ENCODE peak calls at places on chromosomes 16 and 17, in eight cellular contexts. M is Panc1, N is GM23338, S is cardiac muscle cell, Z is stomach, L is dorsolateral prefrontal cortex, W is A549, J is endothelial cell of umbilical vein. I is an unnamed sample.

GRCh38 chr16:10992797-10993196 is 48.4 kb downstream of the CLEC16A start:
- DNase-seq in M (peak), N (peak), S (no peak), Z (peak), L (no peak), W (peak), J (peak), I (no peak)

GRCh38 chr17:69820881-69821473 is 254.0 kb upstream of the KCNJ16 start:
- DNase-seq in M (no peak), N (no peak), S (no peak), Z (no peak), L (no peak), W (no peak), J (no peak), I (no peak)

GRCh38 chr16:84084570-84085270 is 32.0 kb downstream of the MBTPS1 start:
- DNase-seq in M (peak), N (peak), S (peak), Z (peak), L (no peak), W (peak), J (peak), I (peak)

GRCh38 chr17:62923515-62924150 is 42.4 kb upstream of the TANC2 start:
- DNase-seq in M (no peak), N (no peak), S (no peak), Z (no peak), L (no peak), W (no peak), J (no peak), I (no peak)

GRCh38 chr16:10080031-10080772 is 102.0 kb downstream of the GRIN2A start:
- DNase-seq in M (peak), N (no peak), S (peak), Z (peak), L (peak), W (no peak), J (peak), I (peak)

GRCh38 chr16:41439-42068 is 11.9 kb downstream of the POLR3K start:
- DNase-seq in M (no peak), N (no peak), S (no peak), Z (no peak), L (no peak), W (no peak), J (no peak), I (no peak)

GRCh38 chr16:23448392-23448791 is 4.6 kb downstream of the COG7 start:
- DNase-seq in M (no peak), N (no peak), S (no peak), Z (no peak), L (no peak), W (no peak), J (no peak), I (no peak)

GRCh38 chr17:50221500-50222480 is 20.4 kb upstream of the COL1A1 start:
- DNase-seq in M (no peak), N (no peak), S (no peak), Z (no peak), L (no peak), W (no peak), J (no peak), I (peak)

GRCh38 chr16:30989469-30990047 is 4.6 kb downstream of the HSD3B7 start:
- DNase-seq in M (no peak), N (no peak), S (no peak), Z (no peak), L (no peak), W (no peak), J (no peak), I (no peak)

GRCh38 chr16:1398826-1399581 is 15.5 kb downstream of the UNKL start:
- DNase-seq in M (no peak), N (no peak), S (no peak), Z (no peak), L (no peak), W (no peak), J (no peak), I (no peak)

GRCh38 chr17:5584383-5584951 is at the start of gene NLRP1:
- DNase-seq in M (no peak), N (peak), S (peak), Z (peak), L (peak), W (no peak), J (peak), I (peak)

GRCh38 chr17:10217916-10218315 is 19.5 kb upstream of the GAS7 start:
- DNase-seq in M (no peak), N (no peak), S (no peak), Z (no peak), L (no peak), W (no peak), J (no peak), I (no peak)

GRCh38 chr16:72284042-72284789 is 112.3 kb upstream of the PMFBP1 start:
- DNase-seq in M (no peak), N (no peak), S (no peak), Z (no peak), L (no peak), W (no peak), J (no peak), I (no peak)

GRCh38 chr17:20121359-20122235 is 112.4 kb downstream of the SPECC1 start:
- DNase-seq in M (peak), N (peak), S (peak), Z (peak), L (peak), W (peak), J (peak), I (peak)

GRCh38 chr17:11885051-11885450 is 112.2 kb downstream of the ZNF18 start:
- DNase-seq in M (no peak), N (no peak), S (no peak), Z (no peak), L (no peak), W (no peak), J (no peak), I (no peak)

GRCh38 chr17:81427446-81428120 is 32.3 kb downstream of the BAHCC1 start:
- DNase-seq in M (no peak), N (no peak), S (no peak), Z (peak), L (peak), W (no peak), J (no peak), I (peak)

DNA sequence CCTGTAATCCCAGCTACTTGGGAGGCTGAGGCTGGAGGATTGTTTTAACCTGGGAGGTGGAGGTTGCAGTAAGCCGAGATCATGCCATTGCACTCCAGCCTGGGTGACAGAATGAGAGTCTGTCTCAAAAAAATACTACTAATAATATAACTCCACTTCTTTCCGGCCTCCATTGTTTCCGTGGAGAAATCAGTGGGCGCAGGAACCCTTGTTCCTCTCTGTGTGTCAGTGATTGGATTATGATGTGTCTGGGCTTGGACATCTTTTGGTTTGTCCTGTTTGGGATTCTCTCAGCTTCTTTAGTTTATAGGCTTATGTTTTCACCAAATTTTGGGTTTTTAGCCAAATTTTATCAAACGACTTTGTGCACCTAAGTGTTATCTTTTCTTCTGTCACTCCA is 36.8 kb downstream of the ACSF3 start:
- DNase-seq in M (no peak), N (no peak), S (no peak), Z (no peak), L (no peak), W (no peak), J (no peak), I (no peak)
- H3K27ac ChIP-seq in M (no peak), N (no peak), S (no peak), Z (no peak), L (no peak), W (no peak), J (no peak), I (no peak)

GRCh38 chr17:18065546-18065945 is 22.2 kb upstream of the DRG2 start:
- DNase-seq in M (no peak), N (no peak), S (no peak), Z (no peak), L (no peak), W (no peak), J (no peak), I (no peak)

GRCh38 chr17:18066866-18067265 is 20.9 kb upstream of the DRG2 start:
- DNase-seq in M (no peak), N (no peak), S (no peak), Z (no peak), L (no peak), W (no peak), J (no peak), I (no peak)

GRCh38 chr17:18059283-18059682 is 20.1 kb downstream of the GID4 start:
- DNase-seq in M (no peak), N (no peak), S (no peak), Z (no peak), L (no peak), W (no peak), J (no peak), I (no peak)

GRCh38 chr17:18069101-18069500 is 18.6 kb upstream of the DRG2 start:
- DNase-seq in M (no peak), N (no peak), S (no peak), Z (no peak), L (no peak), W (no peak), J (no peak), I (no peak)

GRCh38 chr17:18064053-18064452 is 23.7 kb upstream of the DRG2 start:
- DNase-seq in M (no peak), N (no peak), S (no peak), Z (no peak), L (no peak), W (no peak), J (no peak), I (peak)
- TF ChIP-seq CTCF in M (no peak), N (no peak), S (no peak), Z (no peak), L (no peak), W (no peak), J (no peak), I (peak)

GRCh38 chr16:6642271-6642670 is 690.4 kb upstream of the RBFOX1 start:
- DNase-seq in M (no peak), N (peak), S (no peak), Z (no peak), L (no peak), W (no peak), J (no peak), I (no peak)
- H3K27ac ChIP-seq in M (no peak), N (no peak), S (no peak), Z (no peak), L (no peak), W (no peak), J (no peak), I (no peak)

DNA sequence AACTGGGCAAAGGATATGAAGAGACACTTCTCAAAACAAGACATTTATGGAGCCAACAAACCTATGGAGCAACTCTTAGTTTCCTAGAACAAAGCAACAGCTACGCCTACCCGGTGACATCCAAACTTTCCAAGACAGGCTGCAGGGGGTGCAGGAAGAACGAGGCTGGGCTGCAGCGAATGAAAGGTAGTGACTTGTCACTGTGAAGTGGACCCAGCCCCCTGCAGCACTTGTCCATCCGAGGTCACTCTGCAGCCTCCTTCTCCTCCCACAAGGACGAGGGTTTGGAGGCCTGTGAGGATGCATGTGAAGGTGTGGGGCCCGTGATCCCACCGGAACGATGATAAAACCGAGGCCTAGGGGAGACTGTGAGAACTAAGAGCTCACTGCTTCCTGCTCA is 192.6 kb upstream of the RPL38 start:
- DNase-seq in M (no peak), N (no peak), S (no peak), Z (no peak), L (no peak), W (no peak), J (no peak), I (no peak)
- TF ChIP-seq CTCF in M (no peak), N (no peak), S (no peak), Z (no peak), L (no peak), W (no peak), J (no peak), I (no peak)

DNA sequence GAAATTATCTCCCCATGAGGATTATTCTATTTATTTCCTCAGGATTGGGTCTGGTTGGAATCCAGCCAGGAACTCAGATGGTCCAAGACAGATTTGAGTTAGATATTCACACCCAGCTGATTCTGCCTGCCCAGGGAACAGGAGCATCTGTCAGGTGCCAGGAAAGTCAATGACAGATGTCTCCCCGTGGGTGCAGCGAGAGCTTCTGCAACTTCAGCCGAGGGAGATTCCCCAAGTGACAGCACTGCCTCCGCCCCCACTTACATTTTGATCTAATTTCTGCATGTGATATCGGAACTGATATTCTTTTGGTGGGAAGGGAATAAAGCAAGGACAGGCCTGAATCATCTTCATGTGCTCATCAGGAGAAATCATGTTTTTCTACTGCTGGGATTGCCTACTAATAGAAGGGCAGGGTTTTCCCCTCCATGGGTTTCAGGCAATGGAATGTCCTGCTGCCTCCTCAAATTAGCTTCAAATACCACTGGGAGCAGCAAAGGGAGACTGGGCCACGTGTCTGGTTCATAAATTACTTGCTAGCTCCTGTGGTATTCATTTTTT is 15.7 kb upstream of the DHX8 start:
- DNase-seq in M (no peak), N (no peak), S (no peak), Z (no peak), L (peak), W (no peak), J (no peak), I (no peak)
- H3K27ac ChIP-seq in M (no peak), N (no peak), S (no peak), Z (peak), L (no peak), W (peak), J (no peak), I (peak)

GRCh38 chr16:66099261-66099660 is 267.2 kb upstream of the CDH5 start:
- DNase-seq in M (no peak), N (no peak), S (no peak), Z (no peak), L (no peak), W (no peak), J (no peak), I (no peak)

GRCh38 chr16:66091462-66091861 is 275.0 kb upstream of the CDH5 start:
- DNase-seq in M (no peak), N (no peak), S (no peak), Z (no peak), L (no peak), W (no peak), J (no peak), I (no peak)

GRCh38 chr16:66093217-66093616 is 273.3 kb upstream of the CDH5 start:
- DNase-seq in M (no peak), N (no peak), S (no peak), Z (no peak), L (no peak), W (no peak), J (no peak), I (no peak)

GRCh38 chr16:66097746-66098145 is 268.7 kb upstream of the CDH5 start:
- DNase-seq in M (no peak), N (no peak), S (no peak), Z (no peak), L (no peak), W (no peak), J (no peak), I (no peak)

GRCh38 chr16:66095676-66096075 is 270.8 kb upstream of the CDH5 start:
- DNase-seq in M (no peak), N (peak), S (no peak), Z (no peak), L (no peak), W (no peak), J (no peak), I (no peak)
- TF ChIP-seq CTCF in M (peak), N (peak), S (peak), Z (no peak), L (no peak), W (no peak), J (no peak), I (no peak)

GRCh38 chr17:58083491-58084316 is 485 bp downstream of the DYNLL2 start:
- DNase-seq in M (no peak), N (peak), S (peak), Z (peak), L (peak), W (peak), J (peak), I (peak)

GRCh38 chr17:58086953-58087352 is 3.7 kb downstream of the DYNLL2 start:
- DNase-seq in M (no peak), N (no peak), S (no peak), Z (no peak), L (no peak), W (no peak), J (no peak), I (no peak)

GRCh38 chr17:58082870-58083490 is at the start of gene DYNLL2:
- DNase-seq in M (peak), N (peak), S (peak), Z (peak), L (peak), W (peak), J (peak), I (peak)

GRCh38 chr17:58084317-58084981 is 1.2 kb downstream of the DYNLL2 start:
- DNase-seq in M (no peak), N (peak), S (peak), Z (peak), L (no peak), W (peak), J (peak), I (peak)

GRCh38 chr17:58085039-58085715 is 2.0 kb downstream of the DYNLL2 start:
- DNase-seq in M (no peak), N (no peak), S (no peak), Z (no peak), L (no peak), W (no peak), J (no peak), I (no peak)
- H3K27ac ChIP-seq in M (no peak), N (no peak), S (no peak), Z (peak), L (no peak), W (no peak), J (no peak), I (peak)

GRCh38 chr17:1762906-1763829 is 1.3 kb downstream of the SERPINF1 start:
- DNase-seq in M (no peak), N (peak), S (no peak), Z (no peak), L (no peak), W (no peak), J (no peak), I (peak)
- TF ChIP-seq CTCF in M (no peak), N (no peak), S (no peak), Z (no peak), L (no peak), W (no peak), J (no peak), I (no peak)

DNA sequence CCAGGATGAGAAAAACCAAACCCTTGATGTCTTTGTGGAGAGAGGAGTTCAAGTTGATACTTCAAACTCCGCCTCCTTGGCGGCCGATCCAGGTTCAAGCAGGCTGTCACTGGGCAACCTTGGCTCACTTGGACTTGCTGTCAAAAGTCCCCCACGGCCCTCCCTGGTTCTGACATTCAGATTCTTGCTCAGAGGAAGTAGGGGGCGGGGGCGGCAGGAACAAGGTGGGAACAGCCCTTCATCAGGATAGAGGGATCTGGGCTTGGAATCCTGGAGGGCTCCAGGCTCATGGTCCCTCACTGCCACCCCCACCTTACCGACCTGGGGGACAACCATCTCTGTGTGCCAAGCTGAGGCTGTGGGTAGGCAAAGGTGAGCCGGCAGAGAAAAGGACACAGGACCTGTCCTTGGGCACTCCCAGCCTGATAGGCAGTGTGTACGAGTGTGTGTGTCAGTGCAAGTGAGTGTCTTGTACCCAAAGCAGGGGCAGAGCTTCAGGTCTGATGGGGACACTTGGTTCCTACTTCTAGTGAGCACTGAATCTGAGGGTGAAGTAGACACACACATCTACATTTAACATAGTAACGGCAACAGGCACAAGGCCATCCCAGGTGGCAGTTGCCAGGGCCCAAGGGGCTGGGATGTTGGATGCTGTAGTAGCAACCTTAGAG is 6.6 kb upstream of the TSPOAP1 start:
- DNase-seq in M (no peak), N (no peak), S (no peak), Z (no peak), L (no peak), W (no peak), J (no peak), I (no peak)
- H3K27ac ChIP-seq in M (no peak), N (no peak), S (no peak), Z (peak), L (no peak), W (no peak), J (no peak), I (no peak)

GRCh38 chr17:8044819-8045810 is 6.3 kb downstream of the ALOX15B start:
- DNase-seq in M (no peak), N (no peak), S (no peak), Z (no peak), L (no peak), W (no peak), J (no peak), I (no peak)

GRCh38 chr17:8041980-8042379 is 3.1 kb downstream of the ALOX15B start:
- DNase-seq in M (no peak), N (no peak), S (no peak), Z (no peak), L (no peak), W (no peak), J (no peak), I (no peak)

GRCh38 chr17:8038954-8039610 is at the start of gene ALOX15B:
- DNase-seq in M (no peak), N (peak), S (no peak), Z (peak), L (no peak), W (no peak), J (no peak), I (no peak)

GRCh38 chr17:8039611-8040168 is 831 bp downstream of the ALOX15B start:
- DNase-seq in M (no peak), N (no peak), S (no peak), Z (no peak), L (no peak), W (no peak), J (no peak), I (no peak)

GRCh38 chr17:8041249-8041928 is 2.5 kb downstream of the ALOX15B start:
- DNase-seq in M (peak), N (peak), S (peak), Z (peak), L (no peak), W (peak), J (peak), I (no peak)
- TF ChIP-seq CTCF in M (peak), N (peak), S (peak), Z (no peak), L (peak), W (peak), J (peak), I (peak)